ENCODE peak calls at places on chromosomes 3 and 15, in ten cellular contexts. One of them, this sample, is unnamed.

GRCh38 chr15:39054128-39054732 is 489.6 kb upstream of the RASGRP1 start:
- DNase-seq in stomach: no peak
- DNase-seq in H1: no peak
- DNase-seq in ovary: no peak
- DNase-seq in transverse colon: no peak
- DNase-seq in A549: no peak
- DNase-seq in esophagus muscularis mucosa: no peak
- DNase-seq in K562: no peak
- DNase-seq in suprapubic skin: no peak
- DNase-seq in sigmoid colon: no peak
- DNase-seq in this sample: no peak

GRCh38 chr3:20043398-20043797 is 3.2 kb downstream of the KAT2B start:
- DNase-seq in K562: no peak
- DNase-seq in transverse colon: peak; percentile 93
- DNase-seq in sigmoid colon: peak; percentile 92
- DNase-seq in ovary: peak; percentile 78
- DNase-seq in stomach: peak; percentile 93
- DNase-seq in H1: no peak
- DNase-seq in suprapubic skin: peak; percentile 92
- DNase-seq in A549: no peak
- DNase-seq in esophagus muscularis mucosa: peak; percentile 96
- DNase-seq in this sample: peak; percentile 79

GRCh38 chr3:121529308-121529707 is 16.5 kb downstream of the POLQ start:
- DNase-seq in H1: no peak
- DNase-seq in suprapubic skin: no peak
- DNase-seq in sigmoid colon: no peak
- DNase-seq in A549: peak; percentile 6
- DNase-seq in transverse colon: no peak
- DNase-seq in stomach: no peak
- DNase-seq in ovary: no peak
- DNase-seq in esophagus muscularis mucosa: no peak
- DNase-seq in K562: no peak
- DNase-seq in this sample: no peak

GRCh38 chr15:40108061-40108854 is 421 bp downstream of the BMF start:
- DNase-seq in stomach: peak; percentile 56
- DNase-seq in A549: peak; percentile 36
- DNase-seq in esophagus muscularis mucosa: no peak
- DNase-seq in H1: no peak
- DNase-seq in K562: no peak
- DNase-seq in suprapubic skin: no peak
- DNase-seq in transverse colon: peak; percentile 65
- DNase-seq in sigmoid colon: peak; percentile 95
- DNase-seq in ovary: peak; percentile 86
- DNase-seq in this sample: no peak

GRCh38 chr3:49900491-49901153 is 3.1 kb downstream of the MST1R start:
- DNase-seq in sigmoid colon: no peak
- DNase-seq in transverse colon: peak; percentile 90
- DNase-seq in esophagus muscularis mucosa: no peak
- DNase-seq in ovary: no peak
- DNase-seq in K562: no peak
- DNase-seq in H1: no peak
- DNase-seq in stomach: peak; percentile 93
- DNase-seq in suprapubic skin: no peak
- DNase-seq in A549: peak; percentile 84
- DNase-seq in this sample: no peak

GRCh38 chr15:95226835-95227234 is 995.5 kb downstream of the MCTP2 start:
- DNase-seq in suprapubic skin: no peak
- DNase-seq in sigmoid colon: no peak
- DNase-seq in stomach: no peak
- DNase-seq in esophagus muscularis mucosa: no peak
- DNase-seq in K562: no peak
- DNase-seq in transverse colon: no peak
- DNase-seq in A549: no peak
- DNase-seq in H1: no peak
- DNase-seq in ovary: no peak
- DNase-seq in this sample: no peak

GRCh38 chr3:148173836-148174235 is 523.9 kb upstream of the AGTR1 start:
- DNase-seq in stomach: no peak
- DNase-seq in ovary: no peak
- DNase-seq in transverse colon: no peak
- DNase-seq in suprapubic skin: no peak
- DNase-seq in A549: no peak
- DNase-seq in esophagus muscularis mucosa: no peak
- DNase-seq in sigmoid colon: no peak
- DNase-seq in K562: no peak
- DNase-seq in H1: no peak
- DNase-seq in this sample: no peak

GRCh38 chr3:140050977-140051957 is 116.3 kb downstream of the CLSTN2 start:
- DNase-seq in transverse colon: no peak
- DNase-seq in A549: no peak
- DNase-seq in suprapubic skin: no peak
- DNase-seq in K562: peak; percentile 24
- DNase-seq in sigmoid colon: no peak
- DNase-seq in esophagus muscularis mucosa: peak; percentile 91
- DNase-seq in ovary: peak; percentile 27
- DNase-seq in stomach: no peak
- DNase-seq in H1: peak; percentile 57
- DNase-seq in this sample: no peak

GRCh38 chr3:25592510-25592968 is 72.2 kb downstream of the TOP2B start:
- DNase-seq in ovary: peak; percentile 43
- DNase-seq in H1: no peak
- DNase-seq in transverse colon: no peak
- DNase-seq in stomach: no peak
- DNase-seq in sigmoid colon: peak; percentile 67
- DNase-seq in K562: peak; percentile 81
- DNase-seq in suprapubic skin: no peak
- DNase-seq in esophagus muscularis mucosa: no peak
- DNase-seq in A549: peak; percentile 87
- DNase-seq in this sample: peak; percentile 34

GRCh38 chr3:65996605-65997004 is 42.1 kb downstream of the MAGI1 start:
- DNase-seq in transverse colon: no peak
- DNase-seq in stomach: peak; percentile 48
- DNase-seq in esophagus muscularis mucosa: no peak
- DNase-seq in ovary: no peak
- DNase-seq in A549: no peak
- DNase-seq in K562: no peak
- DNase-seq in sigmoid colon: peak; percentile 64
- DNase-seq in H1: no peak
- DNase-seq in suprapubic skin: peak; percentile 67
- DNase-seq in this sample: no peak

GRCh38 chr15:85704720-85705119 is 90.0 kb downstream of the KLHL25 start:
- DNase-seq in K562: no peak
- DNase-seq in stomach: no peak
- DNase-seq in A549: no peak
- DNase-seq in ovary: no peak
- DNase-seq in sigmoid colon: no peak
- DNase-seq in H1: no peak
- DNase-seq in esophagus muscularis mucosa: no peak
- DNase-seq in suprapubic skin: no peak
- DNase-seq in transverse colon: no peak
- DNase-seq in this sample: no peak

GRCh38 chr15:60120100-60120499 is 116.0 kb downstream of the FOXB1 start:
- DNase-seq in H1: no peak
- DNase-seq in esophagus muscularis mucosa: peak; percentile 75
- DNase-seq in suprapubic skin: no peak
- DNase-seq in transverse colon: no peak
- DNase-seq in ovary: no peak
- DNase-seq in sigmoid colon: no peak
- DNase-seq in stomach: no peak
- DNase-seq in A549: no peak
- DNase-seq in K562: no peak
- DNase-seq in this sample: no peak

GRCh38 chr15:60118564-60119080 is 114.5 kb downstream of the FOXB1 start:
- DNase-seq in H1: no peak
- DNase-seq in sigmoid colon: no peak
- DNase-seq in stomach: no peak
- DNase-seq in esophagus muscularis mucosa: no peak
- DNase-seq in ovary: no peak
- DNase-seq in transverse colon: no peak
- DNase-seq in K562: no peak
- DNase-seq in suprapubic skin: no peak
- DNase-seq in A549: no peak
- DNase-seq in this sample: no peak

GRCh38 chr15:60116456-60117089 is 112.5 kb downstream of the FOXB1 start:
- DNase-seq in esophagus muscularis mucosa: no peak
- DNase-seq in suprapubic skin: no peak
- DNase-seq in ovary: no peak
- DNase-seq in stomach: no peak
- DNase-seq in sigmoid colon: no peak
- DNase-seq in H1: no peak
- DNase-seq in A549: no peak
- DNase-seq in K562: no peak
- DNase-seq in transverse colon: no peak
- DNase-seq in this sample: no peak

GRCh38 chr15:60119101-60119500 is 115.0 kb downstream of the FOXB1 start:
- DNase-seq in H1: no peak
- DNase-seq in stomach: no peak
- DNase-seq in A549: no peak
- DNase-seq in transverse colon: no peak
- DNase-seq in suprapubic skin: no peak
- DNase-seq in ovary: no peak
- DNase-seq in sigmoid colon: no peak
- DNase-seq in esophagus muscularis mucosa: peak; percentile 62
- DNase-seq in K562: no peak
- DNase-seq in this sample: no peak

GRCh38 chr15:60118146-60118545 is 114.0 kb downstream of the FOXB1 start:
- DNase-seq in transverse colon: no peak
- DNase-seq in stomach: no peak
- DNase-seq in A549: no peak
- DNase-seq in esophagus muscularis mucosa: peak; percentile 62
- DNase-seq in H1: no peak
- DNase-seq in sigmoid colon: no peak
- DNase-seq in suprapubic skin: no peak
- DNase-seq in K562: no peak
- DNase-seq in ovary: no peak
- DNase-seq in this sample: no peak
- TF ChIP-seq EP300 in transverse colon: no peak
- TF ChIP-seq EP300 in stomach: no peak
- TF ChIP-seq EP300 in A549: no peak
- TF ChIP-seq EP300 in esophagus muscularis mucosa: no peak
- TF ChIP-seq EP300 in H1: no peak
- TF ChIP-seq EP300 in sigmoid colon: no peak
- TF ChIP-seq EP300 in suprapubic skin: no peak
- TF ChIP-seq EP300 in K562: no peak
- TF ChIP-seq EP300 in ovary: no peak
- TF ChIP-seq EP300 in this sample: no peak

DNA sequence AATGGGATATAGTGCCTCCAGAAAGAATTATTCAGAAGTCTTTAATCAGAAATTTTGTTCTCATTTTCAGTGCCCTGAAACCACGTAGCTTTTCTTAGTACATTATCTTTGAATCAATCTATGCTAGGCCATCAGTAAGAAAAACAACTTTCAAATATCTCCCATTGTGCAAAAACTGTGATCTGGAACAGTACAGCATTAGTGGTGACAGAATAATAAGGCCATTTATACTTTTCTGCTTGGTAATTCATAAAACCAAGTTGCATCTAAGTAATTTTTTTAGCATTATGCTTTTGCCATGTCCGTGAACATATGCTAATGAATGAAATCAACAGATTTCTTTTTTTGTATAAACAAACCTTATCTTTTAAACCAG is 35.4 kb upstream of the ZNF385D start:
- DNase-seq in H1: no peak
- DNase-seq in transverse colon: no peak
- DNase-seq in ovary: no peak
- DNase-seq in stomach: no peak
- DNase-seq in A549: no peak
- DNase-seq in sigmoid colon: no peak
- DNase-seq in K562: no peak
- DNase-seq in esophagus muscularis mucosa: no peak
- DNase-seq in suprapubic skin: no peak
- DNase-seq in this sample: no peak
- TF ChIP-seq EP300 in H1: no peak
- TF ChIP-seq EP300 in transverse colon: no peak
- TF ChIP-seq EP300 in ovary: no peak
- TF ChIP-seq EP300 in stomach: no peak
- TF ChIP-seq EP300 in A549: no peak
- TF ChIP-seq EP300 in sigmoid colon: no peak
- TF ChIP-seq EP300 in K562: no peak
- TF ChIP-seq EP300 in esophagus muscularis mucosa: no peak
- TF ChIP-seq EP300 in suprapubic skin: no peak
- TF ChIP-seq EP300 in this sample: no peak

GRCh38 chr3:132659370-132660055 is at the start of gene ACAD11:
- DNase-seq in K562: peak; percentile 62
- DNase-seq in A549: peak; percentile 60
- DNase-seq in sigmoid colon: peak; percentile 89
- DNase-seq in esophagus muscularis mucosa: peak; percentile 93
- DNase-seq in transverse colon: peak; percentile 70
- DNase-seq in H1: peak; percentile 77
- DNase-seq in stomach: peak; percentile 64
- DNase-seq in suprapubic skin: peak; percentile 86
- DNase-seq in ovary: peak; percentile 75
- DNase-seq in this sample: peak; percentile 44
- TF ChIP-seq EP300 in K562: no peak
- TF ChIP-seq EP300 in A549: no peak
- TF ChIP-seq EP300 in sigmoid colon: no peak
- TF ChIP-seq EP300 in esophagus muscularis mucosa: no peak
- TF ChIP-seq EP300 in transverse colon: no peak
- TF ChIP-seq EP300 in H1: no peak
- TF ChIP-seq EP300 in stomach: no peak
- TF ChIP-seq EP300 in suprapubic skin: no peak
- TF ChIP-seq EP300 in ovary: no peak
- TF ChIP-seq EP300 in this sample: no peak

GRCh38 chr3:59764131-59764530 is 714.3 kb upstream of the CFAP20DC start:
- DNase-seq in stomach: no peak
- DNase-seq in ovary: no peak
- DNase-seq in K562: no peak
- DNase-seq in transverse colon: no peak
- DNase-seq in H1: no peak
- DNase-seq in A549: no peak
- DNase-seq in sigmoid colon: no peak
- DNase-seq in esophagus muscularis mucosa: no peak
- DNase-seq in suprapubic skin: no peak
- DNase-seq in this sample: no peak

GRCh38 chr3:59758672-59759071 is 708.8 kb upstream of the CFAP20DC start:
- DNase-seq in suprapubic skin: no peak
- DNase-seq in K562: no peak
- DNase-seq in transverse colon: no peak
- DNase-seq in esophagus muscularis mucosa: no peak
- DNase-seq in stomach: no peak
- DNase-seq in ovary: no peak
- DNase-seq in sigmoid colon: no peak
- DNase-seq in H1: no peak
- DNase-seq in A549: no peak
- DNase-seq in this sample: no peak

GRCh38 chr3:59756930-59757329 is 707.1 kb upstream of the CFAP20DC start:
- DNase-seq in transverse colon: no peak
- DNase-seq in ovary: no peak
- DNase-seq in esophagus muscularis mucosa: no peak
- DNase-seq in suprapubic skin: no peak
- DNase-seq in A549: no peak
- DNase-seq in stomach: no peak
- DNase-seq in K562: no peak
- DNase-seq in sigmoid colon: no peak
- DNase-seq in H1: no peak
- DNase-seq in this sample: no peak

GRCh38 chr3:59754456-59754855 is 704.6 kb upstream of the CFAP20DC start:
- DNase-seq in transverse colon: no peak
- DNase-seq in ovary: no peak
- DNase-seq in stomach: no peak
- DNase-seq in H1: no peak
- DNase-seq in esophagus muscularis mucosa: no peak
- DNase-seq in K562: no peak
- DNase-seq in A549: no peak
- DNase-seq in sigmoid colon: no peak
- DNase-seq in suprapubic skin: no peak
- DNase-seq in this sample: no peak

GRCh38 chr3:59759298-59760169 is 709.7 kb upstream of the CFAP20DC start:
- DNase-seq in H1: no peak
- DNase-seq in stomach: no peak
- DNase-seq in A549: no peak
- DNase-seq in esophagus muscularis mucosa: no peak
- DNase-seq in K562: no peak
- DNase-seq in suprapubic skin: no peak
- DNase-seq in sigmoid colon: no peak
- DNase-seq in transverse colon: no peak
- DNase-seq in ovary: no peak
- DNase-seq in this sample: no peak
- TF ChIP-seq EP300 in H1: no peak
- TF ChIP-seq EP300 in stomach: no peak
- TF ChIP-seq EP300 in A549: no peak
- TF ChIP-seq EP300 in esophagus muscularis mucosa: no peak
- TF ChIP-seq EP300 in K562: no peak
- TF ChIP-seq EP300 in suprapubic skin: no peak
- TF ChIP-seq EP300 in sigmoid colon: no peak
- TF ChIP-seq EP300 in transverse colon: no peak
- TF ChIP-seq EP300 in ovary: no peak
- TF ChIP-seq EP300 in this sample: no peak